ENCODE peak calls at places on chromosomes 5 and 9, in four cellular contexts. U is H9, T is heart left ventricle, V is astrocyte. J is an unnamed sample. For H3K27me3, the result is how much of the 10 kb centered on the place peaks cover.

GRCh38 chr9:37464426-37465248 is 613 bp downstream of the ZBTB5 start:
- DNase-seq in V (peak), U (no peak), T (peak), J (peak)

GRCh38 chr5:148808864-148809642 is 17.4 kb upstream of the ADRB2 start:
- DNase-seq in T (peak), V (no peak), U (no peak), J (no peak)

GRCh38 chr5:122332589-122333555 is 20.8 kb downstream of the SNCAIP start:
- DNase-seq in V (peak), U (no peak), T (no peak), J (no peak)

GRCh38 chr9:124256517-124257069 is 1.2 kb upstream of the NEK6 start:
- DNase-seq in T (peak), U (no peak), V (peak), J (peak)

GRCh38 chr5:77087484-77088291 is 603 bp upstream of the ZBED3 start:
- DNase-seq in T (peak), U (peak), V (peak), J (peak)

GRCh38 chr9:126612813-126613641 is 701 bp upstream of the LMX1B start:
- DNase-seq in T (no peak), U (peak), V (no peak), J (no peak)

GRCh38 chr5:34416501-34417008 is 239.6 kb upstream of the RAI14 start:
- DNase-seq in T (no peak), V (no peak), U (no peak), J (no peak)

GRCh38 chr9:110579763-110580255 is 268 bp upstream of the SVEP1 start:
- DNase-seq in V (peak), T (peak), U (peak), J (peak)

GRCh38 chr5:131064669-131065371 is 100.2 kb downstream of the HINT1 start:
- DNase-seq in T (no peak), V (no peak), U (no peak), J (no peak)

GRCh38 chr5:128693779-128694178 is 155.7 kb upstream of the FBN2 start:
- DNase-seq in T (no peak), V (no peak), U (no peak), J (no peak)

GRCh38 chr9:135731454-135731853 is 29.5 kb downstream of the KCNT1 start:
- DNase-seq in T (no peak), U (no peak), V (no peak), J (no peak)
- H3K27me3 ChIP-seq in T (under half), U (under half), V (under half), J (under half)

GRCh38 chr5:135041726-135042125 is 7.7 kb upstream of the PITX1 start:
- DNase-seq in V (no peak), T (no peak), U (no peak), J (no peak)
- H3K27me3 ChIP-seq in V (half or more), T (half or more), U (half or more), J (under half)

DNA sequence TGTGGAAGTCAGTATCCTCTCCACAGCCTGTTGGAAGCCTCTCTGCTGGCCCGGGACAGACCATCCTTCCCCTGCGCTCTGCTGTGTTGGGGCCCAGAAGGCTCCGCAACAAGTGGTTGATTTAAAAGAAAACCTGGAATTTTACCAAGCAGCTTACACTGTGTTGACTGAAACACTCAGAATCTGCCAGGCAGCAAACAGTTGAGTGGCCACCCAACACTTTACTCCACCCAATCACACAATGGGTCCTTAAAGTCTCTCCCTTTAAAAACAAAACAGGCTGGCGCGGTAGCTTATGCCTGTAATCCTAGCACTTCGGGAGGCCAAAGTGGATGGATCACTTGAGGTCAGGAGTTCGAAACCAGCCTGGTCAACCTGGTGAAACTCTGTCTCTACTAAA is 28.0 kb upstream of the DMRT3 start:
- DNase-seq in T (no peak), U (no peak), V (no peak), J (no peak)
- H3K27me3 ChIP-seq in T (half or more), U (under half), V (under half), J (under half)

GRCh38 chr5:51381801-51382507 is 1.3 kb upstream of the ISL1 start:
- DNase-seq in U (no peak), V (no peak), T (no peak), J (no peak)

GRCh38 chr5:51384281-51384840 is 1.1 kb downstream of the ISL1 start:
- DNase-seq in T (no peak), V (no peak), U (no peak), J (no peak)

GRCh38 chr5:51383494-51384081 is 340 bp downstream of the ISL1 start:
- DNase-seq in U (no peak), T (no peak), V (no peak), J (no peak)

GRCh38 chr5:51382508-51382758 is 815 bp upstream of the ISL1 start:
- DNase-seq in U (no peak), T (no peak), V (no peak), J (no peak)

DNA sequence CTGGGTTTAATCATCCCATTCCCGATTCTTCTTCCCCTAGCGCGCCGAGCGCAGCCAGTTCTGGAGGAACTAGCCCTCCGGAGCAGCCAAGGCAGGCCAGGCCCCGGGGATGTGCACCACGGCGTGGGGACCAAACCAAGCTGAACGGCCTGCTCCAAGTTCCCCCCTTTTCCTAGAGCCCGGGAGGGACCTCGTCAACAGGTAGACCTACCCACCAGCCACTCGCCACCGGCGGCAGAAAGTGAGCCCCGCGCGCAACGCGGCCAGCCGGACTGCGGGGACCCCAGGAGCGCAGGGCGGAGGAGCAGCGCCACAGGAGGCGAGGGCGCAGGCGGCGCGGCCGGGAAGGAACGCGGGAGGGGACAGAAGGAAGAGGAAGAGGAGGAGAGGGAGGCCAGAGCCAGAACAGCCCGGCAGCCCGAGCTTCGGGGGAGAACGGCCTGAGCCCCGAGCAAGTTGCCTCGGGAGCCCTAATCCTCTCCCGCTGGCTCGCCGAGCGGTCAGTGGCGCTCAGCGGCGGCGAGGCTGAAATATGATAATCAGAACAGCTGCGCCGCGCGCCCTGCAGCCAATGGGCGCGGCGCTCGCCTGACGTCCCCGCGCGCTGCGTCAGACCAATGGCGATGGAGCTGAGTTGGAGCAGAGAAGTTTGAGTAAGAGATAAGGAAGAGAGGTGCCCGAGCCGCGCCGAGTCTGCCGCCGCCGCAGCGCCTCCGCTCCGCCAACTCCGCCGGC is at the start of gene ISL1:
- DNase-seq in U (peak), T (no peak), V (peak), J (peak)
- H3K27me3 ChIP-seq in U (half or more), T (half or more), V (half or more), J (half or more)

GRCh38 chr9:9078301-9078700 is 1278.7 kb upstream of the DMAC1 start:
- DNase-seq in T (no peak), U (no peak), V (no peak), J (no peak)
- H3K27me3 ChIP-seq in T (under half), U (under half), V (under half), J (under half)

GRCh38 chr5:3858524-3858923 is 262.9 kb downstream of the IRX1 start:
- DNase-seq in V (no peak), T (no peak), U (no peak), J (no peak)

DNA sequence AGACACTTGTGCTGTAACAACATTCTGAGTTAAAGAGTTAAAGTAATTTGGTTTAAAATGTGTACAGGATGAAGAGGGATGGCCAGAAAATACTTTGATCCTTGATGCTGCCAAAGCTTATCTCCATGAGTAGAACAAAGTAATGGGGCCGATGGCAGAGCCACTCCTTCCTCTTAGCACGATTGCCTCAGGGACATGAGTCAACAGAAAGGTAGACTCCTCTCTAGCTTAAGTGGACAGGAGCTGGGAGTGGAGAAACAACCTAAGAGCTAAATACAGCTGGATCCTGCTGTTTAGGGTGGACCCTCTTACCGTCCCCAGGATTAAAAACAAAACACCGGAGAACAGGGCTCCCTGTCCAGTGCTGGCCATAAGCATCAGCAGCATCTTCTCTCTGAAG is 267.3 kb downstream of the IRX1 start:
- DNase-seq in V (no peak), T (no peak), U (no peak), J (no peak)
- H3K27me3 ChIP-seq in V (under half), T (under half), U (under half), J (under half)

GRCh38 chr9:107600060-107600573 is 110.5 kb upstream of the KLF4 start:
- DNase-seq in V (peak), T (peak), U (no peak), J (no peak)
- H3K27me3 ChIP-seq in V (under half), T (under half), U (under half), J (under half)

GRCh38 chr5:88660326-88660946 is 222.5 kb downstream of the MEF2C start:
- DNase-seq in V (peak), T (no peak), U (peak), J (no peak)
- H3K27me3 ChIP-seq in V (under half), T (half or more), U (under half), J (under half)

DNA sequence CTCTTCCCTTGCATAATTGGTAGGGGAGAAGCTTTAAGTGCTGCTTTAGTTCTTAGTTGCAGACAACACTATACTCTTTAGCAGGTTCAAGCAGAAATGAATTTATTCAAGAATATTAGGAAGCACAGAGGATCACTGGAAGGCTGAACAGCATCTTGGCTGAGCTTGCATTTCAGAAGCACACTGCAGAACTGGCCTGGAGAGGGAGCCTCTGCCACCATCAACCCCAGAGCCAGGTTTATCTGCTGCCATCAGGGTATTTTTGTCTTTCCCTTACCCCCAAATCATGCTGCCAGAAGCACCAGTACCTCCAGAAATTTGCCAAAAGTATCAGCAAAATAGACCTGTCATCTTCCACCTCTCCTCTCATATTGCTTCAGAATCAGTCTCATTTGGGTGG is 440.7 kb downstream of the DMAC1 start:
- DNase-seq in V (no peak), U (peak), T (no peak), J (no peak)
- H3K27me3 ChIP-seq in V (under half), U (under half), T (under half), J (under half)

DNA sequence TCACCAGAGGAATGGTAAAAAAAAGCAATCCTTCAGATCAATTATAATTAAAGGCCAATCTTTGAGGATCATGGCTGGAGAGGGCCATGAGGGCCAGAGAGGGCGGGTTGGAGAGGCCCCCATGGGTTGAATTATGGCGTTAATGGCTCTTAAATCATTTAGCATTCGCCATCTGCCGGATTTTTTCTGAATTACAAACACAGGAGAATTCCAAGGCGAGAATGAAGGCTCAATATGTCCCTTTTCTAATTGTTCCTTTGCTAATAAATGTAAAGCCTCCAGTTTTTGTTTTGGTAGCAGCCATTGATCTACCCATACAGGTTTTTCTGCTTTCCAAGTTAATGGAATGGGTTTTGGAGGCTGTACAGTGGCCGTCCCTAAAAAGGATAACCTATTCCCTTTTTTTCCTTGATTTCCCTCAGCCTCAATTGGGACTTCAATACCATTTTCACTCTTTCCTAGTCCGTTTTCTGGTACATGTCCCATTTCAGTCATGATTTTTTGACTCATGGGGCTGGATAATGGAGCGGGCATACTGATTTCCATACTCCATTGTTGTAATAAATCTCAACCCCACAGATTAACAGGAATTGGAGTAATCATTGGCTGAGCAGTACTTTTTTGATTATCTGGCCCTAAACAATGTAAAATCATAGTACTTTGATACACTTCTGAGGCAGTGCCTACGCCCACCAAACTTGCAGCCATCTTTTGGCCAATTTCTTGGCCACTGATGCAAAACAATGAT is 6.7 kb upstream of the TMEM141 start:
- DNase-seq in V (no peak), T (no peak), U (no peak), J (no peak)
- H3K27me3 ChIP-seq in V (under half), T (under half), U (under half), J (under half)